ENCODE peak calls at places on chromosomes 5 and 9, in six cellular contexts. D is neural progenitor cell, W is GM23248, U is HCT116, G is fibroblast of lung, K is MM.1S. P is an unnamed sample.

GRCh38 chr5:133051117-133051546 is 681 bp upstream of the HSPA4 start:
- DNase-seq in D (peak; percentile 89), W (peak; percentile 59), G (no peak), K (no peak), U (no peak), P (no peak)

GRCh38 chr5:181243521-181244307 is at the start of gene RACK1:
- DNase-seq in W (peak; percentile 95), U (peak; percentile 81), D (peak; percentile 96), G (peak; percentile 92), K (peak; percentile 86), P (peak; percentile 95)

GRCh38 chr5:155897761-155898160 is 429.2 kb upstream of the SGCD start:
- DNase-seq in W (peak; percentile 89), G (no peak), K (no peak), U (no peak), D (no peak), P (no peak)

GRCh38 chr5:40841068-40841805 is at the start of gene CARD6:
- DNase-seq in G (peak; percentile 67), U (no peak), W (peak; percentile 56), K (no peak), D (no peak), P (peak; percentile 89)

GRCh38 chr5:41650131-41650530 is 139.7 kb upstream of the PLCXD3 start:
- DNase-seq in K (no peak), W (no peak), G (no peak), D (no peak), U (no peak), P (no peak)

GRCh38 chr9:134981829-134982228 is 64.1 kb upstream of the FCN1 start:
- DNase-seq in G (no peak), U (no peak), K (no peak), W (no peak), D (no peak), P (no peak)

GRCh38 chr5:82425591-82425990 is 147.4 kb upstream of the RPS23 start:
- DNase-seq in K (no peak), U (no peak), D (no peak), G (peak; percentile 22), W (no peak), P (no peak)

GRCh38 chr9:81058776-81059175 is 630.6 kb downstream of the TLE1 start:
- DNase-seq in G (no peak), K (no peak), D (no peak), U (no peak), W (no peak), P (no peak)

GRCh38 chr9:117757566-117757965 is 53.4 kb downstream of the TLR4 start:
- DNase-seq in W (no peak), K (no peak), U (no peak), D (peak; percentile 10), G (no peak), P (no peak)

GRCh38 chr5:129027260-129027659 is 62.0 kb downstream of the SLC27A6 start:
- DNase-seq in U (no peak), D (no peak), G (no peak), W (no peak), K (no peak), P (no peak)

DNA sequence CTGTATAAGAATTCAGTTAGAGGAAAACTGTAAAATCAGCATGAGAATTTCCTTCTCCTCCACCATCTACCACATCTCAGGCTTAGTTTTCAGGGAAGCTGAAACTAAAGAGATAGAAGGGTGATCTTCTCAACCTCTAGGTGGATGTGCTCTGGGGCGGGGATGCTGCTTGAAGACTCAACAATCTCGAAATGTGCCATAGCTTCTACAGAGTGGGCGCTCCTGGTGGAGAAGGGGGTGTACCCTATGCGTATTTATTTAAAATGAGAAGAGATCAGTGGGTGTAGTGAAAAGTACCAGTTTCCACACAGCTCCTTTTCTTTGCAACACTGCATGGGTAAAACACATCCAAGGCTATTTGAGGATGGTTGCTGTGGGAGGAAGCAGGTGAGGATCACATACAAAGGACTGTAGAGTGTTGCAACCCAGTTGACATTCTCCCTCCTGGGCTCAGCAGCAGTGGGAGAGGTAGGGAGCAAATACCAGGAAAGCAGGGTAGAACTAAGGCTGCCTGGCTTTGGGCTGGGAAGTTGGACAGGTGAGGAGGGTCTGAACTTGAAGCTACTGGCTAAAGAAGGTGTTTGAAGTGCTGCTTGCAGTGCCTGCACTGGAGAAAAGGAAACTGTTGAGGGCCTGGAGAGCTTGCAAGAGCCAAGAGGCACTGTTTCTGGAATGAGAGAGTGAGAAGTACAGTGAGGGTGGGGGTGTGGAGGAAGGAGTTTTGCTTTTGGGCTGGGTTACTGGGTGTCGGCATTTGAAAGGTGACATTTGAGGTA is 73.1 kb downstream of the MAST4 start:
- DNase-seq in K (no peak), U (no peak), D (no peak), W (no peak), G (no peak), P (no peak)
- TF ChIP-seq EZH2 in K (no peak), U (no peak), D (no peak), W (no peak), G (no peak), P (no peak)

GRCh38 chr9:127506814-127507750 is 55.8 kb downstream of the LRSAM1 start:
- DNase-seq in U (no peak), W (no peak), G (peak; percentile 51), D (no peak), K (no peak), P (no peak)

GRCh38 chr9:127506117-127506813 is 55.0 kb downstream of the LRSAM1 start:
- DNase-seq in K (no peak), G (no peak), D (no peak), U (no peak), W (peak; percentile 45), P (no peak)

GRCh38 chr9:127503947-127504886 is 52.9 kb downstream of the LRSAM1 start:
- DNase-seq in K (peak; percentile 61), U (peak; percentile 62), G (peak; percentile 85), W (peak; percentile 83), D (peak; percentile 89), P (peak; percentile 75)

GRCh38 chr9:127504887-127505251 is 53.6 kb downstream of the LRSAM1 start:
- DNase-seq in D (no peak), U (no peak), W (no peak), K (no peak), G (no peak), P (no peak)

DNA sequence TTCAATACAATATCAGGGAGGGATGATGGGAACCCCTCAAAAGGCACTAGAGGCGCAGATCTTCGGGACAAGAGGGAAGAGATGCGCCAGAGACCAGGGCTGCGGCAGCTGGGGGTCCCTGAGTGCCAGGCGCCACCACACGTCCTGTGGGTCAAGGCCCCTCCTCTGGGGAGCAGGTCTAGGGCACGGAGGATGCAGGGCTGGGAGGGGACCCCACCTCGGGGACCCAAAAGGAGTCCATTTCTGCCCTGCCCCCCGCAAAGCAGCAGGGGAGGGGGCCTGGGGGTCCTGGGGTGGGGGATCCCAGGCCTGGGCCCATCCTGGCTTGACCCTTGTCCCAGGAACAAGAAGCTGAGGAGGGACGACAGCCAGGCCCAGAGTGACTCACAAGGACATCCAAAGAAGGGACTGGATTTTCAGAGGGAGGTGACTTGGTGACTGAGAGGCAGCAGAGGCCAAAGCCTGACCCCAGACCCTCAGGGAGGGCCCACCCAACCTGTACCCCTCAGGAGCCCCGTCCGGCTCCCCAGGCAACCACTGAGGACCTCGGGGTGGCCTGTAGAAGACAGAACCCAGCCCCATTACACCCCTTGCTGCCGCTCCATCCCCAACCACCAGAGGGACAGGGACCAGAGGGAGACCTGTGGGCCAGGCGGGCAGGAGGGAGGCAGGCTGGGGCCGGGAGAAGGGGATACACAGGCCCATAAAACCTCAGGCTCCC is 54.2 kb downstream of the LRSAM1 start:
- DNase-seq in W (peak; percentile 68), G (peak; percentile 40), K (peak; percentile 12), D (peak; percentile 72), U (no peak), P (peak; percentile 37)
- TF ChIP-seq EZH2 in W (no peak), G (no peak), K (no peak), D (no peak), U (no peak), P (no peak)

DNA sequence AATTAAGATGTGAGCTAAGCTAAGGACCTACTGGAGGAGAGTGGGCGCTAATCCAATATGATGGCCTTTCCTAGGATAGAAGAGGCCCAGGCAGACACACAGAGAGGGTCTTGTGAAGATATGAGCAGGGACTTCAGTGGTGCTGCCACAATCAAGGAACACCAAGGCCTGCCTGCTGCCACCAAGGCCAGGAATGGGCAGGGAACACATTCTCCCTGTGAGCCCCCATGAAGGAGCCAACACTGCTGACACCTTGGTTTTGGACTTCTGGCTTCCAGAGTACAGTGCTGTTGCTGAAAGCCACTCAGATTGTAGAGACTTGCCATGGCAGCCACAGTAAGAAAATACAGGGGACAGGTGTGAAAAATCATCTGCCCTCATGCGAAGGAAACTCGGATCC is 73.1 kb upstream of the IRX1 start:
- DNase-seq in D (no peak), G (no peak), K (no peak), W (no peak), U (no peak), P (no peak)
- TF ChIP-seq EZH2 in D (no peak), G (no peak), K (no peak), W (no peak), U (no peak), P (no peak)

DNA sequence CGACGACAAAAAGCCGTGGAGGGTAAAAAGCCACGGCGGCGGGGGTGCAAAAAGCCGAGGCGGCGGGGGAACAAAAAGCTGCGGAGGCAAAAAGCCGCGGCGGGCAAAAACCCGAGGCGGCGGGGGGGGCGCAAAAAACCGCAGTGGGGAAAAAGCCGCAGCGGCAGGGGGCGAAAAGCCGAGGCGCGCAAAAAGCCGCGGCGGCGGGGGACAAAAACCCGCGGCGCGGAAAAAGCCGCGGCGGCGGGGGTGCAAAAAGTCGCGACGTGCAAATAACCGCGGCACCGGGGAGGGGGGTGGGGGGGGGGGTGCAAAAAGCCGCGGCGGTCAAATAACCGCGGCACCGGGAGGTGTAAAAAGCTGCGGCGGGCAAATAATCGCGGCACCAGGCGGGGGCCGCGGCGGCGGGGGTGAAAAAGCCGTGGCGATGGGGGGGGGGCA is 511.5 kb downstream of the FOXD4L5 start:
- DNase-seq in G (no peak), D (no peak), K (peak; percentile 7), W (peak; percentile 17), U (no peak), P (no peak)
- TF ChIP-seq EZH2 in G (no peak), D (no peak), K (no peak), W (no peak), U (no peak), P (no peak)